ENCODE peak calls at places on chromosome X, in six cellular contexts. Z, C, E, V, Y and R are unnamed samples.
A peak's percentile ranks its signal among the peaks of the same experiment; 100 is the strongest.

GRCh38 chrX:104913348-104913747 is 307.1 kb downstream of the TEX13A start:
- DNase-seq in Z (no peak), C (no peak), E (no peak), V (no peak), Y (no peak), R (no peak)

GRCh38 chrX:115289465-115289864 is at the start of gene LUZP4:
- DNase-seq in Z (no peak), C (no peak), E (no peak), V (no peak), Y (no peak), R (no peak)

GRCh38 chrX:69152398-69152797 is 12.9 kb downstream of the PJA1 start:
- DNase-seq in Z (peak; percentile 23), C (no peak), E (no peak), V (peak; percentile 59), Y (no peak), R (peak; percentile 69)

GRCh38 chrX:97332963-97333362 is 449.3 kb downstream of the RPA4 start:
- DNase-seq in Z (no peak), C (no peak), E (no peak), V (no peak), Y (no peak), R (no peak)

GRCh38 chrX:153474718-153475117 is 4.3 kb upstream of the HAUS7 start:
- DNase-seq in Z (peak; percentile 27), C (no peak), E (no peak), V (peak; percentile 87), Y (peak; percentile 71), R (peak; percentile 69)

GRCh38 chrX:123851010-123851409 is 8.8 kb upstream of the XIAP start:
- DNase-seq in Z (no peak), C (no peak), E (no peak), V (no peak), Y (no peak), R (no peak)

GRCh38 chrX:77785746-77786548 is at the start of gene ATRX:
- DNase-seq in Z (peak; percentile 44), C (peak; percentile 59), E (no peak), V (peak; percentile 91), Y (peak; percentile 59), R (peak; percentile 77)

GRCh38 chrX:70096052-70096451 is 33.8 kb downstream of the OTUD6A start:
- DNase-seq in Z (no peak), C (no peak), E (no peak), V (no peak), Y (no peak), R (no peak)

GRCh38 chrX:55335296-55335695 is 70.6 kb upstream of the PAGE3 start:
- DNase-seq in Z (no peak), C (no peak), E (no peak), V (no peak), Y (no peak), R (no peak)

DNA sequence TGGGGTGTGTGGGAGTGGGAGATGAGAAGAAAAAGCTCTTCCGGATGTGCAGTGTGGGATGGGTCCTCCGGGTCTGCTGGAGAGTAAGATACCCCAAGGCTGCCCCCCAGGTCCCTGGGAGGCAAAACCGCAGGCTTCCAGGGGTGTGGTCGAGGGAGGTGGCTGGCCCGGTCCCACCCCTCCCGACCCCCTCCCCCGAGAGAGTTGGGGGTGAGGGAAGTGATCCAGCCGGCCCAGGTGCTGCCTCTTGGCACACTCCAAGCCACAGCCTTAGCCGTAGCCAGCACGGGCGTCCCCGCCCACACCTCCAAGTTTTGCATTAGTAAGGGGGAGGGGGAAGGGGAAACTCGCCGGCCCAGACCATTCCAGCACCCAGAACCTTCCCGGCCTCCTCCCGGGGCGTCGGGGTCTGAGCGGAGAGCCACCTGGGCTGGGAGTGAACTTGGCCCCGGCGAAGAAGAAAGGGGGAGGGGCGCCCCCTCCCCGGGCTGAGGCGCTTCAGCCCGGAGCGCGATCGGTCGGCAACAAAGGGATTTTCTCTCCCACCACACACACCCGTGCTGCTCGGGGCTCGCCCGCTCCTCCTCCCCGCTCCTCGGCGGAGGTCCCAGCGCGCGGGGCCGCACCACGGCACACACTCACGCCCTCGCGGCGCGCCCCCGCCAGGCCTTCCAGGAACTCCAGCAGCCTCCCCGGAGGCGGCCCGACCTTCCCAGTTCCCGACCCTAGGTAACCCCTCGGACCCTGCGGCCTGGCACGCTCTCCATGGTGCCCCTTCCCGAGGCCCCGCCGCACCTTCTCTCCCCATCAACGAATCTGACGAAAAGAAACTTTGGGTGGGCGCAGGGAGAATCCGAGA is 14.4 kb downstream of the BCOR start:
- DNase-seq in Z (no peak), C (no peak), E (no peak), V (peak; percentile 84), Y (peak; percentile 20), R (peak; percentile 72)
- TF ChIP-seq CTCF in Z (no peak), C (no peak), E (no peak), V (no peak), Y (no peak), R (no peak)

DNA sequence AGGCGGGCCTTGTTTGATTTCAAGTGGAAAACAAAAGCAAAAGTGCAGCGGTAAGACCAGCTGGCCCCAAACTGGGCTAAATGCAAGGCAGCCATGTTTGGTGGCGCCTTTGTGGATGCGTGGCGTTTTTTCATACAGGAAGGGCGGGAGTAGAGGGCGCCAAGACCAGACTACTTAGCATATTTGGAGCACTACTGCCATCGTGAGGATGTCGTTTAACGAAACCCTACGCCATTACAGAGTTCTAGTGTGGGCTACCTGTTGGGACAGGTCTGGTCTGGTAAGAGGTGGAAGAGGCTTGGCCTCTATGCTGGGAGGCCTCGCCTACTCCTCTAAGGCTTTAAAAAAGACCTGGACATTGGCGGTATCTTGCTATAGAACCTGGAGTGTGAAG is 230.7 kb upstream of the STK26 start:
- DNase-seq in Z (no peak), C (no peak), E (no peak), V (peak; percentile 91), Y (no peak), R (no peak)
- H3K4me3 ChIP-seq in Z (peak overlapping the region; percentile 14), C (no peak overlapping the region), E (no peak overlapping the region), V (no peak overlapping the region), Y (peak overlapping the region; percentile 46), R (no peak overlapping the region)

DNA sequence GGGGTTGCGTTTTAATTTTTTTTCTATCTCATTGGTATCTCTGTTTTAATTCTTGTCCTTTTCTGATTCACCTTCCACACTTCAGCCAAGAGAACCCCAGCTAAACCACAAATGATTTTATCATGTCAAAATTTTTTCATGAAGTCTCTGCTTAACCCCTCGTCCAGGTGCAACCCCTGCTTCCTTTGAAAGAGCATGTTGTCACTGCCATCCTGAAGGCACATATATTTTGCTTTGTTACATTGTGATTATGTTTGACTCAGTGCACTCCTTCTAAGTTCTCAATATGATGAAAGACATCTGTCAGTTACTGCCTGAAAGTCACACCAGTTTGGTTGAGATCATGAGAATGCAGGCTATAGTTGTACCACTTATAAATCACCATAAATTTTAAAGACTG is 99.9 kb upstream of the FMR1 start:
- DNase-seq in Z (no peak), C (no peak), E (no peak), V (no peak), Y (no peak), R (no peak)
- TF ChIP-seq CTCF in Z (no peak), C (no peak), E (no peak), V (no peak), Y (no peak), R (no peak)

DNA sequence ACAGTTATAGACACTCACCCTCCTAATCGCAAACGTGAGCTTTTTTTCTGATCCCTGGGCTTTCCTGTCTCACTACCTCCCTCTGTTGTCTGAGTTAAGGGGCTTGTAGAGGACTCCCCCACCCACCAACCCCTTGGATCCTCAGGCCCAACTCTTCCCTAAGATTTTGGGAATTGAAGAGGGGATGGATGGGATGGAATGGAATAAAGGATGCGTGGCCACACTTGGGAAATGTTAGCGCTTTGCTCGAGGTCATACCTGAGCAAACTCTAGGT is 1.5 kb downstream of the CNKSR2 start:
- DNase-seq in Z (no peak), C (no peak), E (no peak), V (no peak), Y (no peak), R (no peak)
- H3K4me3 ChIP-seq in Z (peak overlapping the region; percentile 45), C (no peak overlapping the region), E (no peak overlapping the region), V (peak overlapping the region; percentile 46), Y (peak overlapping the region; percentile 66), R (no peak overlapping the region)

GRCh38 chrX:23783569-23784486 is 855 bp downstream of the SAT1 start:
- DNase-seq in Z (no peak), C (no peak), E (no peak), V (no peak), Y (no peak), R (no peak)
- TF ChIP-seq CTCF in Z (no peak), C (no peak), E (no peak), V (no peak), Y (no peak), R (no peak)

DNA sequence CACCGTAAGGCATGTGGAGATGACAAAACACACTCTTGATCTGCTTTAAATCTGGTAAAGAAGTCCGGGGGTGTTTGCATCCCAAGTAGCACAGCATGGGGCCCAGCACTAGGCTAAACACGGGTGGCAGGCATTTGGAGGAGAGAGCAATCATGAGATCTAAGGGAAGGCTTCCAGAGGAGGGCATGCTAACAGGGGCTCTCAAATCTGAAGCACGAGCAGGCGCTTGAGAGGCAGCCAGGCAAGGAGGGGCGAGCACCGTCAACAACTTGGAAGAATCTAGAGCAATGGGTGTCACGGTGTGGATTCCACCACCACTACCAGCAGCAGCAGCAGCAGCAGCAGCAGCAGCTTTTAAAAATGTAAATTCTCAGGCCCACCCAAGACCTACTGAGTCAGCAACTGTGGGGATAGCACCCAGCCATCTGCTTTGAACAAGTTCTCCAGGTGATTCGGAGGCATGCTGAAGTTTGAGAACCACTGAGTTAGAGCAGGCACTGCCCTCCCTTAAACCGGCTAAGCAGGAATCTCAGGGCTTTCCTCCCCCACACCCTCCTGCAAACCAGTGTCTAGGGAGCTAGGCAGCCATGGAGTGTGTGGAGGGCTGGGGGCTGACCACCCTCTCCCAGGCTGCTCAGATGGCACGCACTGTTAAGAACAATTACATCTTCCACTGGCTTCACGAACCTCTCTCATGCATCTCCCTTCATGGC is 70.2 kb upstream of the MAP3K15 start:
- DNase-seq in Z (no peak), C (no peak), E (no peak), V (no peak), Y (no peak), R (no peak)
- H3K4me3 ChIP-seq in Z (no peak overlapping the region), C (no peak overlapping the region), E (no peak overlapping the region), V (no peak overlapping the region), Y (no peak overlapping the region), R (no peak overlapping the region)

DNA sequence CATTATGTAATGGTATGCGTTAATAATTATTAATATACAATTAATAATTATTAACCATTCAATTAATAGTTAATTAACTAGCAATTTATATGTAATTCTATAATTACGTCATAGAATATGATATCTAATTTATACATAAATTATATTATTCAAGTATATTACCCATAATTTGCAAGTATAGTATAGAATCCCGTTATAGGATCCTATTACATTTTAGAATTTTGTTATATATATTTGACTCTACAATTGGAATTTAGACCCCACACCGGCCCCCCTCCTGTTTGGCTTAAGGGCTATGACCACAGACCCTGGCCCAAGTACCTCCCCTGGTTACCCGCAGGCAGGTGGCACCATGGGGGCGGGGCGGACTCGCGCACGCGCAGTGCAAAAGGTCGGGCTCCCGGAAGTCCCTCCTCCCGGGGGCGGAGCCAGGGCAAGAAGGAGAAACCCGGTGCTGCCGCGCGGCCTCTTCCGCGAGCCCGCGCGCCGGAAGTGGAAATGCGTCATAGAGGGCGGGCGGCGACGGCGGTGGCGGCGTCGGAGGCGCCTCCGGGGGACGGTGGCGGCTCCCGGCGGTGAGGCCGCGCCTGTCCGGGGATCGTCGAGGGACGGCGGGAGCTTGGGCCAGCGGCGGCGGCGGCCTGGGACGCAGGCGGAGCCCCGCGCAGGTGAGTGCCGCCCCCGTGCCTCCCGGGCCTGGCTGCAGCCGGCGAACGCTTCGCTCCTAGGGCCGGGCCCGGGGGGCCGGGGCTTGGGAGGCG is at the start of gene AKAP17A:
- DNase-seq in Z (peak; percentile 94), C (peak; percentile 97), E (peak; percentile 30), V (peak; percentile 99), Y (peak; percentile 93), R (peak; percentile 96)
- TF ChIP-seq CTCF in Z (peak; percentile 7), C (no peak), E (no peak), V (no peak), Y (peak; percentile 23), R (no peak)

GRCh38 chrX:2370436-2370835 is 130.3 kb downstream of the DHRSX start:
- DNase-seq in Z (no peak), C (no peak), E (no peak), V (no peak), Y (no peak), R (no peak)
- H3K4me3 ChIP-seq in Z (no peak overlapping the region), C (no peak overlapping the region), E (no peak overlapping the region), V (no peak overlapping the region), Y (no peak overlapping the region), R (no peak overlapping the region)